ENCODE peak calls at places on chromosomes 4 and X, in eight cellular contexts. H is MM.1S, K is IMR-90, Z is esophagus squamous epithelium, B is substantia nigra, D is endothelial cell of umbilical vein, R is fibroblast of lung, Q is heart right ventricle. C is an unnamed sample.

GRCh38 chr4:84573738-84574720 is 8.9 kb upstream of the CDS1 start:
- DNase-seq in Q (no peak), B (no peak), H (no peak), D (no peak), K (no peak), R (no peak), Z (no peak), C (no peak)

GRCh38 chrX:87517571-87518141 is at the start of gene KLHL4:
- DNase-seq in D (peak; percentile 92), Q (no peak), R (peak; percentile 97), B (peak; percentile 1), H (peak; percentile 94), K (peak; percentile 74), Z (no peak), C (peak; percentile 3)

GRCh38 chr4:122921971-122922876 is at the start of gene NUDT6:
- DNase-seq in R (peak; percentile 66), H (peak; percentile 73), B (peak; percentile 69), Q (peak; percentile 63), Z (no peak), D (peak; percentile 70), K (peak; percentile 69), C (peak; percentile 62)

GRCh38 chrX:120402363-120402762 is 40.5 kb downstream of the ATP1B4 start:
- DNase-seq in H (no peak), R (no peak), Z (no peak), B (no peak), K (no peak), D (no peak), Q (no peak), C (no peak)

GRCh38 chrX:24553016-24553415 is 87.9 kb downstream of the PDK3 start:
- DNase-seq in K (no peak), H (no peak), R (no peak), B (no peak), Z (no peak), D (peak; percentile 9), Q (no peak), C (no peak)

GRCh38 chr4:38154251-38154650 is 194.1 kb downstream of the PTTG2 start:
- DNase-seq in D (no peak), R (no peak), K (peak; percentile 47), H (no peak), Z (no peak), B (no peak), Q (no peak), C (no peak)

GRCh38 chr4:140252742-140253555 is 99.0 kb upstream of the MAML3 start:
- DNase-seq in K (peak; percentile 56), H (peak; percentile 26), D (peak; percentile 93), Q (peak; percentile 80), R (peak; percentile 73), B (peak; percentile 38), Z (no peak), C (peak; percentile 53)

GRCh38 chr4:177448850-177449249 is 6.6 kb upstream of the AGA start:
- DNase-seq in B (no peak), K (peak; percentile 77), R (peak; percentile 90), D (no peak), Q (no peak), H (no peak), Z (no peak), C (no peak)

GRCh38 chrX:103687073-103687695 is 685 bp upstream of the MORF4L2 start:
- DNase-seq in K (peak; percentile 76), D (no peak), Q (peak; percentile 89), Z (peak; percentile 40), H (peak; percentile 81), R (peak; percentile 79), B (peak; percentile 38), C (peak; percentile 71)

GRCh38 chrX:45850197-45850774 is 649.6 kb upstream of the DIPK2B start:
- DNase-seq in H (peak; percentile 38), D (peak; percentile 28), R (peak; percentile 35), K (no peak), Q (no peak), B (no peak), Z (no peak), C (no peak)

GRCh38 chr4:81136161-81136910 is 78.7 kb downstream of the PRKG2 start:
- DNase-seq in D (no peak), B (no peak), K (peak; percentile 95), H (no peak), R (peak; percentile 93), Q (no peak), Z (no peak), C (no peak)

GRCh38 chr4:37528161-37528560 is 158.0 kb downstream of the RELL1 start:
- DNase-seq in K (no peak), Z (no peak), R (no peak), H (no peak), D (no peak), Q (no peak), B (no peak), C (no peak)

GRCh38 chrX:31580227-31580626 is 508.4 kb upstream of the FTHL17 start:
- DNase-seq in Q (no peak), K (peak; percentile 6), D (no peak), Z (no peak), H (no peak), B (no peak), R (peak; percentile 32), C (no peak)

GRCh38 chrX:115364625-115365024 is 75.1 kb downstream of the LUZP4 start:
- DNase-seq in R (peak; percentile 36), K (peak; percentile 21), Q (no peak), D (no peak), Z (no peak), H (no peak), B (no peak), C (no peak)

GRCh38 chrX:153445856-153446635 is at the start of gene TREX2:
- DNase-seq in Z (no peak), K (no peak), R (no peak), D (no peak), H (no peak), Q (no peak), B (no peak), C (no peak)

GRCh38 chr4:2303686-2304320 is 41.9 kb upstream of the MXD4 start:
- DNase-seq in H (no peak), Z (no peak), K (no peak), R (no peak), B (no peak), Q (no peak), D (no peak), C (no peak)

GRCh38 chrX:148732743-148733142 is 232.3 kb downstream of the AFF2 start:
- DNase-seq in H (peak; percentile 14), B (no peak), K (no peak), Z (no peak), D (no peak), R (no peak), Q (no peak), C (no peak)
- H3K27ac ChIP-seq in H (no peak overlapping the region), B (no peak overlapping the region), K (no peak overlapping the region), Z (no peak overlapping the region), D (no peak overlapping the region), R (no peak overlapping the region), Q (no peak overlapping the region), C (no peak overlapping the region)

GRCh38 chr4:95300304-95300703 is 248.5 kb downstream of the UNC5C start:
- DNase-seq in D (peak; percentile 16), K (no peak), B (no peak), R (no peak), Q (no peak), Z (no peak), H (no peak), C (no peak)
- H3K27ac ChIP-seq in D (no peak overlapping the region), K (no peak overlapping the region), B (no peak overlapping the region), R (no peak overlapping the region), Q (no peak overlapping the region), Z (no peak overlapping the region), H (no peak overlapping the region), C (no peak overlapping the region)

GRCh38 chrX:111465664-111466063 is 45.8 kb upstream of the SERTM2 start:
- DNase-seq in Q (no peak), R (no peak), Z (no peak), B (no peak), K (no peak), D (no peak), H (no peak), C (no peak)

GRCh38 chrX:111467896-111468295 is 43.5 kb upstream of the SERTM2 start:
- DNase-seq in Z (no peak), B (no peak), D (no peak), Q (peak; percentile 8), K (no peak), H (no peak), R (no peak), C (no peak)

GRCh38 chrX:111470681-111471403 is 40.6 kb upstream of the SERTM2 start:
- DNase-seq in B (no peak), H (no peak), Z (no peak), K (no peak), Q (no peak), D (no peak), R (no peak), C (no peak)
- H3K27ac ChIP-seq in B (no peak overlapping the region), H (no peak overlapping the region), Z (no peak overlapping the region), K (no peak overlapping the region), Q (no peak overlapping the region), D (no peak overlapping the region), R (no peak overlapping the region), C (no peak overlapping the region)

GRCh38 chrX:136742721-136743379 is 37.9 kb downstream of the ARHGEF6 start:
- DNase-seq in R (no peak), Z (no peak), B (no peak), D (no peak), K (no peak), H (no peak), Q (no peak), C (no peak)

GRCh38 chrX:136750364-136750763 is 30.4 kb downstream of the ARHGEF6 start:
- DNase-seq in R (peak; percentile 31), Z (no peak), Q (no peak), H (no peak), K (no peak), D (no peak), B (no peak), C (no peak)

GRCh38 chrX:136745215-136746173 is 35.2 kb downstream of the ARHGEF6 start:
- DNase-seq in H (no peak), D (no peak), B (no peak), R (no peak), Z (no peak), K (no peak), Q (no peak), C (no peak)

GRCh38 chrX:136752796-136753195 is 27.9 kb downstream of the ARHGEF6 start:
- DNase-seq in K (peak; percentile 11), H (no peak), R (peak; percentile 20), Z (no peak), Q (no peak), B (no peak), D (no peak), C (no peak)

GRCh38 chrX:136747003-136747986 is 33.4 kb downstream of the ARHGEF6 start:
- DNase-seq in R (no peak), H (peak; percentile 38), Z (no peak), D (no peak), B (no peak), Q (no peak), K (no peak), C (no peak)
- H3K27ac ChIP-seq in R (no peak overlapping the region), H (no peak overlapping the region), Z (no peak overlapping the region), D (no peak overlapping the region), B (no peak overlapping the region), Q (peak overlapping the region; percentile 39), K (no peak overlapping the region), C (no peak overlapping the region)

GRCh38 chrX:77960567-77960966 is 8.9 kb downstream of the PGAM4 start:
- DNase-seq in R (no peak), H (no peak), Z (no peak), K (no peak), D (no peak), B (no peak), Q (no peak), C (no peak)
- H3K27ac ChIP-seq in R (no peak overlapping the region), H (no peak overlapping the region), Z (no peak overlapping the region), K (no peak overlapping the region), D (no peak overlapping the region), B (no peak overlapping the region), Q (no peak overlapping the region), C (no peak overlapping the region)

GRCh38 chrX:72258174-72258573 is 18.9 kb downstream of the RPS4X start:
- DNase-seq in Z (no peak), R (peak; percentile 78), H (no peak), D (no peak), K (peak; percentile 84), Q (no peak), B (no peak), C (no peak)
- H3K27ac ChIP-seq in Z (no peak overlapping the region), R (peak overlapping the region; percentile 50), H (no peak overlapping the region), D (no peak overlapping the region), K (peak overlapping the region; percentile 30), Q (no peak overlapping the region), B (no peak overlapping the region), C (no peak overlapping the region)